ENCODE peak calls at places on chromosomes 12 and 14, in six cellular contexts. A is HFF-Myc, Q is NCI-H82, C is Karpas-422, Y is fibroblast of the conjunctiva, O is type B pancreatic cell. U is an unnamed sample.

GRCh38 chr14:71665781-71666180 is 266.4 kb upstream of the RGS6 start:
- DNase-seq in A (no peak), Q (no peak), C (no peak), Y (no peak), O (no peak), U (no peak)

GRCh38 chr12:89949457-89950195 is 241.0 kb upstream of the ATP2B1 start:
- DNase-seq in A (peak), Q (no peak), C (peak), Y (peak), O (no peak), U (peak)

GRCh38 chr14:103697601-103698379 is 17.5 kb downstream of the XRCC3 start:
- DNase-seq in A (no peak), Q (no peak), C (no peak), Y (no peak), O (no peak), U (no peak)

GRCh38 chr12:104689630-104690029 is 232.9 kb downstream of the CHST11 start:
- DNase-seq in A (no peak), Q (no peak), C (no peak), Y (no peak), O (no peak), U (no peak)

GRCh38 chr14:65229431-65230286 is 127.3 kb upstream of the MAX start:
- DNase-seq in A (no peak), Q (no peak), C (peak), Y (no peak), O (no peak), U (peak)

GRCh38 chr12:8914716-8915526 is 612 bp downstream of the PHC1 start:
- DNase-seq in A (peak), Q (peak), C (peak), Y (no peak), O (peak), U (peak)

GRCh38 chr12:96486751-96487150 is 2.6 kb upstream of the CFAP54 start:
- DNase-seq in A (no peak), Q (no peak), C (no peak), Y (no peak), O (no peak), U (no peak)

GRCh38 chr14:37091651-37092050 is 80.8 kb downstream of the SLC25A21 start:
- DNase-seq in A (no peak), Q (no peak), C (no peak), Y (no peak), O (no peak), U (no peak)

GRCh38 chr14:91143862-91144261 is 30.0 kb downstream of the DGLUCY start:
- DNase-seq in A (no peak), Q (no peak), C (no peak), Y (no peak), O (no peak), U (no peak)

GRCh38 chr14:105937253-105938054 is 411.1 kb downstream of the TMEM121 start:
- DNase-seq in A (no peak), Q (no peak), C (no peak), Y (no peak), O (peak), U (no peak)

GRCh38 chr12:47813491-47814196 is 6.1 kb downstream of the HDAC7 start:
- DNase-seq in A (no peak), Q (no peak), C (peak), Y (no peak), O (no peak), U (no peak)

GRCh38 chr14:104228716-104229620 is 90.6 kb downstream of the KIF26A start:
- DNase-seq in A (no peak), Q (no peak), C (no peak), Y (no peak), O (no peak), U (no peak)

GRCh38 chr12:123242083-123242904 is 9.1 kb downstream of the MTRFR start:
- DNase-seq in A (no peak), Q (no peak), C (peak), Y (no peak), O (no peak), U (no peak)

GRCh38 chr14:61388173-61388975 is 67.0 kb downstream of the PRKCH start:
- DNase-seq in A (no peak), Q (peak), C (peak), Y (peak), O (no peak), U (peak)

GRCh38 chr14:32697114-32697513 is 241.6 kb upstream of the NPAS3 start:
- DNase-seq in A (no peak), Q (no peak), C (no peak), Y (no peak), O (no peak), U (no peak)

GRCh38 chr14:75972729-75973480 is 8.9 kb downstream of the TGFB3 start:
- DNase-seq in A (no peak), Q (peak), C (no peak), Y (no peak), O (no peak), U (no peak)

GRCh38 chr12:89391726-89392336 is 39.5 kb upstream of the DUSP6 start:
- DNase-seq in A (no peak), Q (no peak), C (no peak), Y (no peak), O (no peak), U (no peak)

GRCh38 chr12:49901026-49901425 is 2.7 kb downstream of the FAIM2 start:
- DNase-seq in A (no peak), Q (no peak), C (no peak), Y (no peak), O (no peak), U (no peak)

GRCh38 chr14:79417961-79418360 is 793.3 kb downstream of the DIO2 start:
- DNase-seq in A (no peak), Q (no peak), C (no peak), Y (no peak), O (no peak), U (no peak)